ENCODE peak calls at places on chromosomes 4 and X, in five cellular contexts. H is GM12878, J is HCT116, Z is K562, B is SK-N-SH. C is an unnamed sample.

GRCh38 chr4:6582889-6583504 is 8.0 kb downstream of the MAN2B2 start:
- DNase-seq in J (peak; percentile 40), Z (peak; percentile 89), B (peak; percentile 62), H (peak; percentile 2), C (no peak)

GRCh38 chr4:110164251-110164650 is 34.2 kb downstream of the ELOVL6 start:
- DNase-seq in B (no peak), J (no peak), Z (no peak), H (no peak), C (no peak)

GRCh38 chr4:24770111-24770584 is 25.2 kb upstream of the SOD3 start:
- DNase-seq in J (peak; percentile 33), B (no peak), Z (no peak), H (peak; percentile 39), C (no peak)

GRCh38 chrX:136689441-136689840 is 41.5 kb downstream of the CD40LG start:
- DNase-seq in H (no peak), Z (no peak), J (no peak), B (no peak), C (no peak)

GRCh38 chrX:40154229-40154852 is 56.6 kb upstream of the BCOR start:
- DNase-seq in B (peak; percentile 75), Z (peak; percentile 58), J (no peak), H (no peak), C (no peak)

GRCh38 chr4:2256156-2256731 is 5.7 kb downstream of the MXD4 start:
- DNase-seq in J (no peak), Z (no peak), H (no peak), B (peak; percentile 24), C (no peak)

GRCh38 chr4:80259012-80259411 is 7.5 kb upstream of the FGF5 start:
- DNase-seq in J (no peak), H (no peak), B (no peak), Z (no peak), C (no peak)

GRCh38 chr4:120865985-120866384 is 56.5 kb downstream of the PRDM5 start:
- DNase-seq in J (no peak), B (no peak), Z (no peak), H (no peak), C (no peak)

GRCh38 chr4:65381648-65382047 is 288.6 kb downstream of the EPHA5 start:
- DNase-seq in B (no peak), Z (no peak), H (no peak), J (no peak), C (no peak)

GRCh38 chr4:136319789-136320470 is 1212.4 kb downstream of the PCDH18 start:
- DNase-seq in J (peak; percentile 81), H (no peak), Z (no peak), B (no peak), C (peak; percentile 7)

GRCh38 chr4:139619644-139620043 is 46.0 kb upstream of the MGST2 start:
- DNase-seq in H (no peak), J (no peak), B (no peak), Z (no peak), C (no peak)

GRCh38 chr4:171588764-171589163 is 224.4 kb upstream of the GALNTL6 start:
- DNase-seq in B (no peak), H (no peak), Z (no peak), J (no peak), C (no peak)

GRCh38 chr4:171582961-171583581 is 230.1 kb upstream of the GALNTL6 start:
- DNase-seq in J (no peak), B (no peak), Z (no peak), H (no peak), C (no peak)

GRCh38 chr4:171583790-171584189 is 229.4 kb upstream of the GALNTL6 start:
- DNase-seq in H (no peak), Z (no peak), B (no peak), J (no peak), C (no peak)

GRCh38 chr4:171588146-171588545 is 225.1 kb upstream of the GALNTL6 start:
- DNase-seq in J (no peak), B (no peak), H (no peak), Z (no peak), C (no peak)
- TF ChIP-seq REST in J (no peak), B (no peak), H (no peak), Z (no peak), C (no peak)

DNA sequence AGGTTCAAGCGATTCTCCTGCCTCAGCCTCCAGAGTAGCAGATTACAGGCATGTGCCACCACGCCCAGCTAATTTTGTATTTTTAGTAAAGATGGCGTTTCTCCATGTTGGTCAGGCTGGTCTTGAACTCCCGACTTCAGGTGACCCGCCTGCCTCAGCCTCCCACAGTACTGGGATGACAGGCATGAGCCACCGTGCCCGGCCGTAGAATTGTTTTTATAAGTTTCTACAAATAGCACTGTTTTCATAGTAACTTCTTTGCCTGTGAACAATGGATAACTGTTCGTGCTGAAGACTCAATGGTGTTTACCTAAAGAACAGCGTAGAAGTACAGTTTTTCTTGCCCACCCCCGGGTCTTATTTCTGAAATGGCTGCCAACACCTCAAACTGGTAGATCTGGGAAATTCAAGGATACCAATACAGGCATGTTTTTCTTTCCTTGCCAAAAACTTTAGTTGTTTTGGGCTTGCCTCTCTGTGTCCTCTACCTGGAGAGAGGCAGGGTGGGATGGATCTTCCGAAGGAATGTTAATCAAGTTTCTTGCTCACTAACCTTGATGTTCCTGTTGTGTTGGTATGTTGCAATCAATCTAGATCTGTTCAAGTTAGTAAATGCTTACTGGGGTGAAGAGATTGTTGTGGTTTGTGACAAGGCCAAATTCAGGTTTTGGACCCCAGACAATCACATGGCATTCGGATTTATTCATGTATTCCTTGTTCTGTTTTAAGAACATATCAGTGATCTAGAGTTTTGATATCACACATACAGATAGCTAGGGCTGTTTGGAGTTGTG is 2.8 kb upstream of the RUFY3 start:
- DNase-seq in Z (no peak), B (no peak), H (no peak), J (no peak), C (no peak)
- TF ChIP-seq SIN3A in Z (no peak), B (no peak), H (no peak), J (no peak), C (no peak)

GRCh38 chrX:71184803-71185495 is 38.1 kb upstream of the GJB1 start:
- DNase-seq in B (no peak), H (no peak), J (no peak), Z (no peak), C (no peak)
- TF ChIP-seq POLR2AphosphoS5 in B (no peak), H (no peak), J (no peak), Z (no peak), C (no peak)

GRCh38 chr4:186146443-186146842 is 41.9 kb downstream of the FAM149A start:
- DNase-seq in B (no peak), Z (no peak), J (no peak), H (no peak), C (no peak)

GRCh38 chr4:186149872-186150271 is 41.5 kb upstream of the CYP4V2 start:
- DNase-seq in J (no peak), H (no peak), B (no peak), Z (no peak), C (no peak)

GRCh38 chr4:186148335-186148975 is 42.9 kb upstream of the CYP4V2 start:
- DNase-seq in Z (no peak), J (no peak), B (no peak), H (no peak), C (no peak)

GRCh38 chr4:186144180-186144579 is 39.7 kb downstream of the FAM149A start:
- DNase-seq in J (no peak), Z (no peak), B (peak; percentile 76), H (no peak), C (no peak)

GRCh38 chr4:186144596-186145569 is 40.4 kb downstream of the FAM149A start:
- DNase-seq in J (no peak), Z (peak; percentile 18), H (no peak), B (peak; percentile 92), C (no peak)
- TF ChIP-seq REST in J (no peak), Z (no peak), H (no peak), B (no peak), C (no peak)

DNA sequence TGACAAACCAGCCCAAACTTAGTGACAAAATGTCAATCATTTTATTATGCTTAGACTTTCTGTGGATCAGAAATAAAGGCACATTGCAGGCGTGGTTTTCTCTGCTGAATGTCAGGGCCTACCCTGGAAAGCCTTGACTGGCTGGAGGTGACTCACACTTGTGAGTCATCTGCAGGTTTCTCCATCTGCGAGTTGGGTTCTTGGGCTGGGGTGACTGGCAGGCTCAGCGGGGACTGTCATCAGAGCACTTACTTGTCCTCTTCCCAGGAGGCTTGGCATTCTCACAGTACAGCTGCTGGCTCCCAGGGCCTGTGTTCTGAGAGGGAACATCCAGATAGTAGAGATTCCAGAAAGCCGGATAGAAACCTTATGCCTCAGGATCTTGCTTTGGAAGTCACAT is 153.8 kb upstream of the AGA start:
- DNase-seq in H (no peak), J (peak; percentile 76), Z (peak; percentile 4), B (peak; percentile 6), C (peak; percentile 53)
- TF ChIP-seq SIN3A in H (no peak), J (no peak), Z (no peak), B (no peak), C (no peak)

GRCh38 chr4:173218411-173219125 is 50.0 kb downstream of the GALNT7 start:
- DNase-seq in H (no peak), Z (peak; percentile 78), B (no peak), J (peak; percentile 76), C (no peak)
- TF ChIP-seq POLR2AphosphoS5 in H (no peak), Z (peak; percentile 71), B (no peak), J (no peak), C (peak; percentile 56)

GRCh38 chr4:14386196-14386595 is 616.1 kb upstream of the CPEB2 start:
- DNase-seq in H (no peak), B (no peak), Z (no peak), J (no peak), C (no peak)
- TF ChIP-seq REST in H (no peak), B (no peak), Z (no peak), J (no peak), C (no peak)

C was measured in Panc1.